ENCODE peak calls at places on chromosomes 6 and 20, in seven cellular contexts. Q is transverse colon; Y is right cardiac atrium; Z is heart right ventricle; W is psoas muscle; T is CD4-positive, alpha-beta memory T cell; X is cardiac muscle cell. I is an unnamed sample. For H3K9me3, the result is how much of the 10 kb centered on the place peaks cover.

GRCh38 chr20:36390719-36391415 is 84.7 kb downstream of the DLGAP4 start:
- DNase-seq in Q (no peak), Y (no peak), Z (no peak), W (no peak), T (no peak), X (no peak), I (no peak)

GRCh38 chr6:82144007-82144851 is 103.3 kb downstream of the IBTK start:
- DNase-seq in Q (peak), Y (no peak), Z (no peak), W (peak), T (no peak), X (peak), I (peak)

GRCh38 chr20:266604-267562 is 9.4 kb downstream of the DEFB132 start:
- DNase-seq in Q (peak), Y (peak), Z (peak), W (peak), T (peak), X (peak), I (peak)

GRCh38 chr6:75601608-75602163 is at the start of gene SENP6:
- DNase-seq in Q (peak), Y (peak), Z (peak), W (peak), T (peak), X (peak), I (peak)

GRCh38 chr6:4640139-4640538 is 136.1 kb upstream of the CDYL start:
- DNase-seq in Q (no peak), Y (no peak), Z (no peak), W (no peak), T (no peak), X (no peak), I (no peak)

GRCh38 chr6:4107873-4108272 is 27.5 kb downstream of the ECI2 start:
- DNase-seq in Q (no peak), Y (no peak), Z (no peak), W (no peak), T (no peak), X (no peak), I (no peak)

GRCh38 chr6:149213829-149214228 is 103.7 kb upstream of the TAB2 start:
- DNase-seq in Q (no peak), Y (no peak), Z (no peak), W (no peak), T (no peak), X (no peak), I (no peak)

GRCh38 chr20:17560344-17561074 is 9.4 kb upstream of the DSTN start:
- DNase-seq in Q (no peak), Y (no peak), Z (no peak), W (no peak), T (no peak), X (no peak), I (no peak)

GRCh38 chr6:22886881-22887581 is 317.7 kb downstream of the HDGFL1 start:
- DNase-seq in Q (no peak), Y (no peak), Z (no peak), W (no peak), T (no peak), X (no peak), I (no peak)

GRCh38 chr20:47605673-47606413 is 104.2 kb downstream of the NCOA3 start:
- DNase-seq in Q (no peak), Y (no peak), Z (no peak), W (no peak), T (no peak), X (no peak), I (no peak)

GRCh38 chr20:63964412-63964811 is 5.3 kb downstream of the ZNF512B start:
- DNase-seq in Q (no peak), Y (peak), Z (peak), W (peak), T (no peak), X (no peak), I (peak)
- H3K9me3 ChIP-seq in Q (under half), Y (under half), Z (under half), W (under half), T (under half), X (under half), I (under half)

DNA sequence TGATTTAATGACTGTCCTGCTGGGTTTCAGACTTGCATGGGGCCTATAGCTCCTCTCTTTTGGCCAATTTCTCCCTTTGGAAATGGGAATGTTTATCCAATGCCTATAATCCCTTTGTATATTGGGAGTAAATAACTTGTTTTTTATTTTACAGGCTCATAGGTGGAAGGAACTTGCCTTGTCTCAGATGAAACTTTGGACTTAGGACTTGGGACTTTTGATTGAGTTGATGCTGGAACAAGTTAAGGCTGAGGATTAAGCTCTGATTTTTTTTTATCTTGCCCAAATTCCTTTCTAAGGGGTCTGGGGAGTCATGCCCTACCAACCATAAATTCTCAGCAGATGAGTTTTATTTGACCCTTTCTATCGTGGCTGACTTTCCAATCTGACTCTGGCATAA is 23.5 kb downstream of the WDR27 start:
- DNase-seq in Q (no peak), Y (no peak), Z (no peak), W (no peak), T (no peak), X (no peak), I (no peak)
- H3K9me3 ChIP-seq in Q (under half), Y (under half), Z (under half), W (under half), T (under half), X (under half), I (under half)

GRCh38 chr20:31406115-31406514 is at the start of gene DEFB121:
- DNase-seq in Q (no peak), Y (no peak), Z (no peak), W (no peak), T (no peak), X (no peak), I (no peak)

DNA sequence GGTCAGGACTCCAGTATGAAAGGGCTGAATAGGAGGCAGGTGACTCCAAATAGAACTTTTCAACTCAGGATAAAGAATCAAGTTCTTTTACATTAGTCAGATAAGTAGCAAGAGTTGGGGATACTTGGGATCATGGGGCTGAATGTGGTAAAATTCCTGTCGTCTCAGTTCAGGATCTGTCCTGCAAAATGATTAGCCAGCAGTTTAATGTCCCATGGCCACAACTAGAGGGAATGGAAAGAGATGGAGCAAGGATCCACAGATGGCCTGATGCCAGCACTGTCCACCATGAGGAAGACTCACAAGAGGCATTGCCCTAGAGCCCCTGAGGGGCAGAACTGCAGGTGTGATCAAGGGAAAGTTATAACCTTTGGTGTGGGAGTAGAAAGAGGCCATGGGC is 2.1 kb downstream of the DEFB121 start:
- DNase-seq in Q (no peak), Y (no peak), Z (no peak), W (no peak), T (no peak), X (no peak), I (no peak)
- H3K9me3 ChIP-seq in Q (under half), Y (under half), Z (under half), W (under half), T (under half), X (under half), I (under half)

GRCh38 chr6:56668158-56668557 is 25.5 kb upstream of the DST start:
- DNase-seq in Q (no peak), Y (no peak), Z (no peak), W (no peak), T (no peak), X (no peak), I (no peak)

GRCh38 chr6:56667336-56667735 is 24.6 kb upstream of the DST start:
- DNase-seq in Q (no peak), Y (no peak), Z (no peak), W (no peak), T (no peak), X (no peak), I (no peak)

GRCh38 chr6:56669585-56669984 is 26.9 kb upstream of the DST start:
- DNase-seq in Q (no peak), Y (no peak), Z (no peak), W (no peak), T (no peak), X (no peak), I (no peak)

GRCh38 chr6:56671160-56671559 is 28.5 kb upstream of the DST start:
- DNase-seq in Q (no peak), Y (no peak), Z (no peak), W (no peak), T (no peak), X (no peak), I (no peak)

DNA sequence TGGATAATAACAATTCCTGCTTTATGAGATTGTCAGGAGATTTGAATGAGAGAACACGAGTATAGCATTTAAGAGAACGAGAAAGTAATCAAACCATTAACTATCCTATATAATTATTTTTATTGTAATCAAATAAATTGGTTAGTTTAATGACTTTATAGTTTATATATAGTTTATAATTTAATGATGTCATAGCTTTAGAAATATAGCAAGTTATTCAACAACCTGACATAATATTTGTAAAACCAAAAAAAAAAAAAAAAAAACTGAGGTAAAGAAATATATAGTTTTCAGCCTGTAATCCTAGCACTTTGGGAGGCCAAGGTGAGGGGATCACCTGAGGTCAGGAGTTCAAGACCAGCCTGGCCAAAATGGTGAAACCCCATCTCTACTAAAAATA is 26.4 kb upstream of the DST start:
- DNase-seq in Q (no peak), Y (no peak), Z (no peak), W (no peak), T (no peak), X (no peak), I (no peak)
- H3K9me3 ChIP-seq in Q (under half), Y (under half), Z (under half), W (under half), T (under half), X (under half), I (under half)

GRCh38 chr20:52217689-52218395 is 26.3 kb upstream of the ZFP64 start:
- DNase-seq in Q (no peak), Y (no peak), Z (no peak), W (no peak), T (no peak), X (no peak), I (no peak)
- H3K9me3 ChIP-seq in Q (under half), Y (under half), Z (under half), W (under half), T (under half), X (under half), I (under half)

DNA sequence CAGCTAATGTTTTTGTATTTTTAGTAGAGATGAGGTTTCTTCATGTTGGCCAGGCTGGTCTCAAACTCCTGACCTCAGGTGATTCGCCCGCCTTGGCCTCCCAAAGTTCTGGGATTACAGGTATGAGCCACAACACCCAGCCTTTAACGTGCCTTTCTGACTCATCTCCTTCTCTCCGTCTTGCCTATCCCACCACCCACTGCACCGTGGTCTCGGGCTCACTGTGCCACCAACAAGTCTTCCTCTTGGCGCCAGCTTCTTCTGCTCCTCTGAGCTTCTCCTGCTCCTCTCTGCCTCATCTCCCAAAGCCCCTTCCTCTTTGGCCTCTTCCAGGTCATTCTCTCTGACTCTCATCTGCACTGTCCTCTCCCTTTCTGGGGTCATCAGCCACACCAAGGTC is 41.0 kb downstream of the TMEM242 start:
- DNase-seq in Q (no peak), Y (no peak), Z (no peak), W (no peak), T (no peak), X (no peak), I (no peak)
- H3K9me3 ChIP-seq in Q (under half), Y (under half), Z (under half), W (under half), T (under half), X (under half), I (under half)

I was measured in uterus.